ENCODE peak calls at places on chromosomes 11 and 22, in five cellular contexts. Y is nephron progenitor cell, A is DND-41, X is ascending aorta, J is mesothelial cell of epicardium. F is an unnamed sample.

GRCh38 chr11:126080206-126080941 is 17.7 kb upstream of the CDON start:
- DNase-seq in Y (peak; percentile 22), A (no peak), X (no peak), J (no peak), F (no peak)

GRCh38 chr22:26550498-26551033 is 38.3 kb upstream of the TFIP11 start:
- DNase-seq in Y (no peak), A (no peak), X (peak; percentile 70), J (no peak), F (no peak)

GRCh38 chr11:67400942-67401494 is 640 bp downstream of the PPP1CA start:
- DNase-seq in Y (no peak), A (peak; percentile 57), X (no peak), J (no peak), F (no peak)

GRCh38 chr11:11177156-11177808 is 175.8 kb downstream of the CSNK2A3 start:
- DNase-seq in Y (no peak), A (no peak), X (no peak), J (no peak), F (no peak)

GRCh38 chr11:71131861-71132260 is 120.5 kb downstream of the SHANK2 start:
- DNase-seq in Y (no peak), A (no peak), X (no peak), J (no peak), F (no peak)

GRCh38 chr11:108788565-108789199 is 123.8 kb downstream of the DDX10 start:
- DNase-seq in Y (no peak), A (no peak), X (no peak), J (no peak), F (no peak)

GRCh38 chr11:61730222-61730994 is 22.0 kb upstream of the MYRF start:
- DNase-seq in Y (no peak), A (no peak), X (no peak), J (no peak), F (no peak)

GRCh38 chr11:106156290-106156937 is 79.0 kb downstream of the AASDHPPT start:
- DNase-seq in Y (peak; percentile 8), A (peak; percentile 45), X (no peak), J (no peak), F (no peak)

GRCh38 chr11:95585071-95585751 is 204.4 kb downstream of the FAM76B start:
- DNase-seq in Y (no peak), A (no peak), X (no peak), J (no peak), F (no peak)

GRCh38 chr11:61153593-61154090 is 7.6 kb downstream of the VPS37C start:
- DNase-seq in Y (no peak), A (no peak), X (no peak), J (no peak), F (no peak)

GRCh38 chr22:42803454-42803853 is 53.6 kb downstream of the ARFGAP3 start:
- DNase-seq in Y (no peak), A (no peak), X (peak; percentile 55), J (no peak), F (no peak)

GRCh38 chr11:110447897-110448522 is 18.3 kb downstream of the FDX1 start:
- DNase-seq in Y (no peak), A (no peak), X (no peak), J (no peak), F (no peak)

GRCh38 chr11:77109236-77110019 is 6.8 kb downstream of the OMP start:
- DNase-seq in Y (no peak), A (no peak), X (no peak), J (no peak), F (no peak)

GRCh38 chr11:64457416-64458010 is 98.6 kb downstream of the RPS6KA4 start:
- DNase-seq in Y (no peak), A (no peak), X (peak; percentile 57), J (no peak), F (no peak)

GRCh38 chr11:69501891-69502860 is 20.7 kb downstream of the LINC01488 start:
- DNase-seq in Y (no peak), A (no peak), X (no peak), J (no peak), F (no peak)

GRCh38 chr11:108115495-108116140 is 5.7 kb upstream of the ACAT1 start:
- DNase-seq in Y (no peak), A (no peak), X (peak; percentile 95), J (peak; percentile 43), F (no peak)

GRCh38 chr22:44111562-44112155 is 69.1 kb upstream of the PARVG start:
- DNase-seq in Y (no peak), A (no peak), X (no peak), J (no peak), F (no peak)

GRCh38 chr11:122743949-122744876 is 88.7 kb downstream of the UBASH3B start:
- DNase-seq in Y (no peak), A (peak; percentile 93), X (peak; percentile 66), J (no peak), F (peak; percentile 19)

GRCh38 chr11:121886005-121886739 is 229.8 kb downstream of the BLID start:
- DNase-seq in Y (no peak), A (no peak), X (peak; percentile 70), J (no peak), F (no peak)

GRCh38 chr11:108221981-108222685 is at the start of gene NPAT:
- DNase-seq in Y (no peak), A (peak; percentile 44), X (no peak), J (no peak), F (no peak)

GRCh38 chr22:38706101-38706884 is 549 bp downstream of the GTPBP1 start:
- DNase-seq in Y (no peak), A (peak; percentile 54), X (no peak), J (peak; percentile 67), F (no peak)

GRCh38 chr11:1078191-1078601 is 3.5 kb downstream of the MUC2 start:
- DNase-seq in Y (no peak), A (no peak), X (peak; percentile 57), J (no peak), F (no peak)

GRCh38 chr11:128621491-128622136 is 34.3 kb upstream of the ETS1 start:
- DNase-seq in Y (peak; percentile 30), A (no peak), X (no peak), J (no peak), F (no peak)

GRCh38 chr11:97259884-97260283 is 870.1 kb downstream of the JRKL start:
- DNase-seq in Y (no peak), A (no peak), X (no peak), J (no peak), F (no peak)

GRCh38 chr22:28243539-28243938 is 324.5 kb upstream of the PITPNB start:
- DNase-seq in Y (no peak), A (no peak), X (no peak), J (no peak), F (no peak)

GRCh38 chr22:29635734-29636357 is 32.4 kb downstream of the NF2 start:
- DNase-seq in Y (peak; percentile 12), A (peak; percentile 26), X (no peak), J (no peak), F (no peak)

GRCh38 chr11:82949352-82949751 is 47.8 kb downstream of the DDIAS start:
- DNase-seq in Y (no peak), A (no peak), X (no peak), J (no peak), F (no peak)
- TF ChIP-seq CTCF in Y (no peak), A (no peak), X (no peak), J (no peak), F (no peak)

GRCh38 chr22:49820984-49821383 is 6.7 kb downstream of the BRD1 start:
- DNase-seq in Y (no peak), A (no peak), X (no peak), J (no peak), F (no peak)
- TF ChIP-seq CTCF in Y (no peak), A (no peak), X (no peak), J (no peak), F (no peak)

GRCh38 chr11:2810401-2811205 is 75.0 kb downstream of the CDKN1C start:
- DNase-seq in Y (no peak), A (no peak), X (no peak), J (no peak), F (no peak)
- TF ChIP-seq CTCF in Y (no peak), A (no peak), X (no peak), J (no peak), F (no peak)

GRCh38 chr11:46410021-46410420 is 18.4 kb upstream of the CHRM4 start:
- DNase-seq in Y (no peak), A (no peak), X (no peak), J (no peak), F (no peak)
- TF ChIP-seq CTCF in Y (no peak), A (peak; percentile 34), X (no peak), J (no peak), F (no peak)

GRCh38 chr11:85764796-85765195 is 46.1 kb downstream of the SYTL2 start:
- DNase-seq in Y (no peak), A (no peak), X (no peak), J (no peak), F (no peak)

GRCh38 chr11:85766801-85767200 is 44.1 kb downstream of the SYTL2 start:
- DNase-seq in Y (no peak), A (no peak), X (no peak), J (no peak), F (no peak)

GRCh38 chr11:85768473-85769146 is 42.3 kb downstream of the SYTL2 start:
- DNase-seq in Y (no peak), A (no peak), X (no peak), J (no peak), F (no peak)

GRCh38 chr11:85765835-85766234 is 45.1 kb downstream of the SYTL2 start:
- DNase-seq in Y (no peak), A (no peak), X (no peak), J (no peak), F (no peak)

GRCh38 chr11:85767277-85767676 is 43.7 kb downstream of the SYTL2 start:
- DNase-seq in Y (no peak), A (no peak), X (no peak), J (no peak), F (no peak)
- TF ChIP-seq CTCF in Y (no peak), A (no peak), X (no peak), J (no peak), F (no peak)

GRCh38 chr11:45751430-45751829 is 53.5 kb upstream of the SLC35C1 start:
- DNase-seq in Y (peak; percentile 23), A (no peak), X (no peak), J (no peak), F (no peak)

GRCh38 chr11:45752136-45752535 is 52.8 kb upstream of the SLC35C1 start:
- DNase-seq in Y (no peak), A (no peak), X (no peak), J (no peak), F (no peak)

GRCh38 chr11:45750439-45750838 is 54.5 kb upstream of the SLC35C1 start:
- DNase-seq in Y (no peak), A (no peak), X (no peak), J (no peak), F (no peak)

GRCh38 chr11:45745065-45745811 is 59.7 kb upstream of the SLC35C1 start:
- DNase-seq in Y (no peak), A (no peak), X (peak; percentile 89), J (no peak), F (no peak)

DNA sequence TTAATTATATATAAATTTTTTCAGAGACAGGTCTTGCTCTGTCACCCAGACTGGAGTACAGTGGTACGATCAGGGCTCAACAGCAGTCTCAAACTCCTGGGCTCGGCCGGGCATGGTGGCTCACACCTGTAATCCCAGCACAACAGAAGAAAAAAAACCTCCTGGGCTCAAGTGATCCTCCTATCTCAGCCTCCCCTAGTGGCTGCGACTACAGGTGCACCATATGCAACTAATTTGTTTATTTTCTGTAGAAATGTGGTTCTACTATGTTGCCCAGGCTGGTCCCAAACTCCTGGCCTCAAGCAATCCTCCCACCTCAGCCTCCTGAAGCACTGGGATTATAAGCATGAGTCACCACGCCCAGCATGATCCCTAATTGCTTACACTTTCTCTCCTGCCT is 56.1 kb upstream of the SLC35C1 start:
- DNase-seq in Y (no peak), A (no peak), X (no peak), J (no peak), F (no peak)
- TF ChIP-seq CTCF in Y (no peak), A (peak; percentile 21), X (no peak), J (no peak), F (no peak)

GRCh38 chr11:34366522-34366921 is 8.7 kb upstream of the ABTB2 start:
- DNase-seq in Y (no peak), A (peak; percentile 18), X (no peak), J (no peak), F (no peak)
- TF ChIP-seq CTCF in Y (no peak), A (peak; percentile 45), X (no peak), J (peak; percentile 21), F (no peak)